ENCODE peak calls at places on chromosomes 13 and 19, in four cellular contexts. K, J, E and U are unnamed samples.

GRCh38 chr13:29892149-29892548 is 41.7 kb upstream of the UBL3 start:
- DNase-seq in K (no peak), J (no peak), E (no peak), U (no peak)

GRCh38 chr13:41284512-41285288 is 21.3 kb upstream of the MTRF1 start:
- DNase-seq in K (peak; percentile 88), J (peak; percentile 60), E (no peak), U (no peak)

GRCh38 chr19:29260477-29261317 is 47.7 kb upstream of the UQCRFS1 start:
- DNase-seq in K (peak; percentile 4), J (no peak), E (peak; percentile 58), U (peak; percentile 3)

GRCh38 chr19:41000310-41000737 is 9.2 kb downstream of the CYP2B6 start:
- DNase-seq in K (no peak), J (peak; percentile 28), E (peak; percentile 15), U (no peak)

GRCh38 chr13:94303644-94304174 is 175.8 kb downstream of the DCT start:
- DNase-seq in K (no peak), J (no peak), E (no peak), U (no peak)

GRCh38 chr13:80341771-80342271 is 895 bp upstream of the SPRY2 start:
- DNase-seq in K (peak; percentile 43), J (no peak), E (peak; percentile 8), U (no peak)

GRCh38 chr19:39481676-39482075 is 1.0 kb downstream of the TIMM50 start:
- DNase-seq in K (no peak), J (no peak), E (no peak), U (no peak)

GRCh38 chr19:15584541-15585115 is 30.4 kb upstream of the CYP4F8 start:
- DNase-seq in K (peak; percentile 28), J (peak; percentile 60), E (peak; percentile 81), U (no peak)

GRCh38 chr19:364496-365287 is 20.1 kb upstream of the MIER2 start:
- DNase-seq in K (no peak), J (no peak), E (no peak), U (no peak)

GRCh38 chr13:49624207-49624606 is 4.1 kb upstream of the ARL11 start:
- DNase-seq in K (no peak), J (no peak), E (no peak), U (no peak)

GRCh38 chr13:99731747-99732146 is 230.5 kb downstream of the TM9SF2 start:
- DNase-seq in K (no peak), J (no peak), E (no peak), U (no peak)

GRCh38 chr19:39413269-39413902 is 917 bp downstream of the PLEKHG2 start:
- DNase-seq in K (peak; percentile 60), J (peak; percentile 74), E (peak; percentile 52), U (no peak)

GRCh38 chr13:78758549-78758948 is 99.6 kb upstream of the OBI1 start:
- DNase-seq in K (no peak), J (no peak), E (no peak), U (no peak)

GRCh38 chr19:16381756-16382401 is 57.3 kb downstream of the KLF2 start:
- DNase-seq in K (no peak), J (no peak), E (no peak), U (no peak)

GRCh38 chr13:72648513-72649065 is 78.8 kb downstream of the MZT1 start:
- DNase-seq in K (no peak), J (no peak), E (no peak), U (no peak)

GRCh38 chr13:39012608-39013007 is 22.0 kb upstream of the STOML3 start:
- DNase-seq in K (no peak), J (no peak), E (peak; percentile 12), U (no peak)
- TF ChIP-seq ELK1 in K (no peak), J (no peak), E (no peak), U (no peak)

GRCh38 chr19:46453661-46454060 is 17.7 kb downstream of the PNMA8A start:
- DNase-seq in K (no peak), J (no peak), E (no peak), U (no peak)
- TF ChIP-seq ELK1 in K (no peak), J (no peak), E (no peak), U (no peak)

DNA sequence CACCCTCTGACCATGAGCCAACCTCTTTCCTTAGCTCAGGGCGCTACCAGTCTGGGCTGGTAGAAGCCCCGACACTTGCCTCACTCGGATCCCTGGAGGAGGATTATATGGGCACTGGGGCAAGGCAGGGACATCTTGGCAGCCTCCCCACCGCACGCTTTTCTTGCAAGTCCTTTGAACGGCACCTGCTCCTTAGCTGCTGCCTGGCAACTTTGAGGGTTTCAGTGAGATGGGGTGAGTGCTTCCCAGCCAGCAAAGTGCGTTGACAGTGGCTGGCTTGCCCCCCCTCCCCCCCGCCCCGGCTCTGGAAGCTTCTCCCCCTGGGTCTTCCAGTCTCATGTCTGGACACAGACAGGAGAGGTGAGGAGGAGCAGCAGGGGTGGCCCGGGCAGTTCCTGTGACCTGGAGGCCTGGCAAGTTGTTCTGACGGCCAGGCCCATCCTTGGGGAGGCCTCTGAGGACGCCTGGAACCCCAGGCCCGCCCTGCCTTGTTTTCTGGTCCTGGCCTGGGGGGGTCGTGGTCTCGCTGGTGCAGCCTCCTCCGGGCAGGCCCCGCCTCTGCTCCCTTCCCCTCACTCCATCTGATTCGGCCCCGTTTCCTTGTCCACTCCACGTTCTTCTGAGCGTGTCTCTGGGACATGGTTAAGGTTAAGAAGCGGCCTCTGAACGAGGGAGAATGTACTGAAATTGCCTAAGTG is 75.2 kb downstream of the ATP11A start:
- DNase-seq in K (no peak), J (no peak), E (no peak), U (no peak)
- TF ChIP-seq ELK1 in K (no peak), J (no peak), E (no peak), U (no peak)

GRCh38 chr19:50564229-50565105 is 3.8 kb downstream of the LRRC4B start:
- DNase-seq in K (no peak), J (no peak), E (no peak), U (no peak)
- TF ChIP-seq ELK1 in K (no peak), J (no peak), E (no peak), U (no peak)